ENCODE peak calls at places on chromosomes 16 and 17, in eight cellular contexts. E is OCI-LY7, L is adrenal gland, Z is endothelial cell, S is mesothelial cell of epicardium, O is heart left ventricle, X is Peyer's patch, N is HepG2. P is an unnamed sample.

GRCh38 chr17:48472485-48473281 is 42.7 kb upstream of the SKAP1 start:
- DNase-seq in S (peak; percentile 51), Z (no peak), N (no peak), L (no peak), O (no peak), X (no peak), E (peak; percentile 37), P (no peak)

GRCh38 chr16:62805221-62805857 is 769.1 kb upstream of the CDH8 start:
- DNase-seq in E (no peak), Z (no peak), L (no peak), O (no peak), S (no peak), N (no peak), X (no peak), P (no peak)

GRCh38 chr17:1608676-1609075 is 20.0 kb downstream of the SLC43A2 start:
- DNase-seq in X (no peak), E (no peak), L (no peak), S (no peak), Z (no peak), O (no peak), N (no peak), P (no peak)

GRCh38 chr17:36888236-36888957 is 48.9 kb upstream of the LHX1 start:
- DNase-seq in S (no peak), N (no peak), E (no peak), X (no peak), O (no peak), Z (no peak), L (no peak), P (no peak)

GRCh38 chr16:24986512-24987303 is 28.5 kb downstream of the ARHGAP17 start:
- DNase-seq in O (no peak), L (peak; percentile 43), X (no peak), N (peak; percentile 83), Z (no peak), S (no peak), E (no peak), P (no peak)

GRCh38 chr17:28760561-28760960 is 16.8 kb downstream of the TRAF4 start:
- DNase-seq in O (no peak), L (no peak), Z (no peak), X (no peak), S (no peak), N (no peak), E (no peak), P (no peak)

GRCh38 chr17:79907217-79907715 is 68.0 kb upstream of the CBX4 start:
- DNase-seq in L (no peak), N (no peak), X (peak; percentile 26), Z (no peak), E (no peak), O (no peak), S (no peak), P (no peak)

GRCh38 chr16:86074651-86075487 is 175.9 kb downstream of the IRF8 start:
- DNase-seq in S (no peak), Z (peak; percentile 27), L (no peak), X (peak; percentile 43), N (no peak), O (no peak), E (no peak), P (no peak)

GRCh38 chr16:86519007-86519648 is 8.8 kb downstream of the FOXF1 start:
- DNase-seq in X (peak; percentile 48), L (no peak), S (no peak), O (peak; percentile 54), Z (no peak), N (no peak), E (no peak), P (no peak)

GRCh38 chr16:56193951-56194726 is 2.9 kb downstream of the GNAO1 start:
- DNase-seq in Z (peak; percentile 98), X (peak; percentile 69), E (peak; percentile 5), L (peak; percentile 79), N (peak; percentile 66), O (peak; percentile 92), S (peak; percentile 96), P (no peak)

GRCh38 chr16:13684819-13685218 is 235.1 kb upstream of the ERCC4 start:
- DNase-seq in N (no peak), E (no peak), O (no peak), L (no peak), S (no peak), Z (no peak), X (no peak), P (no peak)

GRCh38 chr16:66324785-66325184 is 41.7 kb upstream of the CDH5 start:
- DNase-seq in Z (peak; percentile 70), X (no peak), O (no peak), N (peak; percentile 23), S (no peak), L (no peak), E (peak; percentile 21), P (no peak)

GRCh38 chr17:21186399-21187187 is 27.4 kb downstream of the TMEM11 start:
- DNase-seq in Z (peak; percentile 43), S (no peak), O (no peak), N (no peak), L (no peak), E (no peak), X (no peak), P (no peak)

GRCh38 chr17:9016941-9017552 is 4.3 kb upstream of the NTN1 start:
- DNase-seq in X (no peak), S (no peak), L (no peak), E (no peak), Z (no peak), N (no peak), O (no peak), P (peak; percentile 30)

GRCh38 chr16:89253548-89254287 is 36.2 kb downstream of the ZNF778 start:
- DNase-seq in N (no peak), E (no peak), L (no peak), Z (no peak), X (no peak), O (no peak), S (no peak), P (no peak)

DNA sequence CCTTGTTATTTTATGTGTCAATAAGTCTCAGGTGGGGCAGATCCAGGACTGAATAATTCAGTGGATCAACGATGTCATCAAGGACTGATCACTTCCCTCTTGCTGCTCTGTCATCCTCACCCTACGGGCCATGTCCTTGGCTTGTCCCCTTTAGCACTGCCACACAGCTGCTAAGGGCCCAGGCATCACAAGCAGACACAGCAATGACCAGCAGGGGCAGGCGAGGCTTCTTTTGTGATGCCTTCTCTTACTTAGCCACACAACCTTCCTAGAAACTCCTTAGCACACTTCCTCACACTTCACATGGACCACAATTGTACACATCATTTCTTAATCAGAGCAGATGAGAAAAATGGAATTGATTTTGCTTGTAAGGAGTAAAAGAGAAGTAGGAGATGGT is 356.3 kb upstream of the SOX9 start:
- DNase-seq in Z (peak; percentile 45), S (no peak), N (peak; percentile 25), O (no peak), X (peak; percentile 60), E (peak; percentile 37), L (no peak), P (peak; percentile 2)
- TF ChIP-seq CTCF in Z (peak; percentile 37), S (no peak), N (peak; percentile 53), O (no peak), X (no peak), E (peak; percentile 71), L (no peak), P (peak; percentile 7)

GRCh38 chr17:62090868-62091267 is 25.8 kb upstream of the MED13 start:
- DNase-seq in Z (no peak), L (no peak), S (no peak), N (no peak), E (no peak), X (no peak), O (no peak), P (no peak)

GRCh38 chr17:62090021-62090824 is 25.1 kb upstream of the MED13 start:
- DNase-seq in X (no peak), L (no peak), E (no peak), S (no peak), O (no peak), Z (no peak), N (peak; percentile 80), P (no peak)

GRCh38 chr17:62089296-62089695 is 24.2 kb upstream of the MED13 start:
- DNase-seq in O (no peak), X (no peak), L (no peak), N (no peak), E (no peak), S (no peak), Z (no peak), P (no peak)

GRCh38 chr17:62083651-62084050 is 18.6 kb upstream of the MED13 start:
- DNase-seq in X (no peak), S (no peak), N (no peak), L (no peak), O (no peak), Z (no peak), E (no peak), P (no peak)

GRCh38 chr17:62085511-62086408 is 20.7 kb upstream of the MED13 start:
- DNase-seq in N (peak; percentile 79), X (no peak), E (no peak), S (no peak), O (no peak), L (no peak), Z (no peak), P (no peak)
- TF ChIP-seq CTCF in N (peak; percentile 7), X (no peak), E (no peak), S (no peak), O (no peak), L (no peak), Z (no peak), P (no peak)

DNA sequence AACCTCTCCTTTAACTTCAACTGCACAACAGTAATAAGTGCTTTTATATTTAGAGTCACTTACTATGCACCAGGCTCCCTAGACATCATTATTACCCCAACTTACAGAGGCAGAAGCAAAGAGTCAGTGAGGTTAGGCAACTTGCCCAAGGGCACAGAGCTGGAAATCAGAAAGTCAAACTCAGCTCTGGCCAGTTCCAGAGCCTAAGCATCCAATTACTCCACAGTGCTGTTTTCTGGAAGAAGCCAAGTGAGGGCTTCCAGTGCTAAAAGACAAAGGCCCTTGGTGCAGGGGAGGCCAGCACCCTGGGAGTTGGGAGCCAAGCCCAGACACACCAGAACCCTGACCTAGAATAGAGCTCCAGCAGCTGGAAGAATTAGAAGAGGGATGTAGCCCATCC is 40.2 kb downstream of the C17orf67 start:
- DNase-seq in O (no peak), S (no peak), L (peak; percentile 23), X (no peak), N (no peak), E (no peak), Z (no peak), P (no peak)
- TF ChIP-seq CTCF in O (no peak), S (no peak), L (no peak), X (no peak), N (no peak), E (no peak), Z (no peak), P (no peak)

GRCh38 chr17:38336838-38337237 is 6.9 kb downstream of the GPR179 start:
- DNase-seq in O (no peak), N (no peak), E (no peak), Z (no peak), L (no peak), S (no peak), X (no peak), P (no peak)

GRCh38 chr17:38334480-38335364 is 9.0 kb downstream of the GPR179 start:
- DNase-seq in L (no peak), S (no peak), X (no peak), E (no peak), N (no peak), Z (no peak), O (no peak), P (no peak)

GRCh38 chr17:38330941-38331411 is 12.8 kb downstream of the GPR179 start:
- DNase-seq in O (no peak), Z (no peak), X (no peak), L (no peak), N (no peak), S (no peak), E (no peak), P (no peak)

GRCh38 chr17:38332735-38333134 is 11.0 kb downstream of the GPR179 start:
- DNase-seq in O (no peak), S (no peak), Z (no peak), X (no peak), L (no peak), N (no peak), E (no peak), P (no peak)

GRCh38 chr17:38333635-38334295 is 10.0 kb downstream of the GPR179 start:
- DNase-seq in E (peak; percentile 72), S (peak; percentile 65), O (no peak), X (peak; percentile 54), L (no peak), N (peak; percentile 53), Z (peak; percentile 85), P (peak; percentile 66)
- TF ChIP-seq CTCF in E (peak; percentile 96), S (peak; percentile 40), O (peak; percentile 43), X (no peak), L (peak; percentile 15), N (peak; percentile 95), Z (peak; percentile 88), P (peak; percentile 74)